ENCODE peak calls at places on chromosomes 1 and 21, in five cellular contexts. A is GM06990; D is kidney epithelial cell; F is heart right ventricle; M is CD4-positive, alpha-beta T cell. L is an unnamed sample.

GRCh38 chr1:205504311-205505075 is at the start of gene CDK18:
- DNase-seq in A (no peak), D (no peak), F (peak; percentile 87), M (peak; percentile 11), L (peak; percentile 41)

GRCh38 chr1:7046314-7046713 is 261.1 kb downstream of the CAMTA1 start:
- DNase-seq in A (no peak), D (peak; percentile 45), F (peak; percentile 29), M (no peak), L (no peak)

GRCh38 chr1:109930252-109930993 is 19.8 kb downstream of the CSF1 start:
- DNase-seq in A (no peak), D (no peak), F (no peak), M (no peak), L (no peak)

GRCh38 chr1:204723131-204723787 is 37.7 kb upstream of the LRRN2 start:
- DNase-seq in A (peak; percentile 30), D (no peak), F (no peak), M (no peak), L (no peak)

GRCh38 chr1:26541816-26542711 is 12.5 kb downstream of the RPS6KA1 start:
- DNase-seq in A (peak; percentile 91), D (no peak), F (peak; percentile 67), M (peak; percentile 66), L (peak; percentile 72)

GRCh38 chr1:36436820-36437219 is 13.4 kb downstream of the OSCP1 start:
- DNase-seq in A (no peak), D (peak; percentile 86), F (no peak), M (no peak), L (no peak)

GRCh38 chr1:44423706-44424546 is 18.9 kb downstream of the RNF220 start:
- DNase-seq in A (no peak), D (peak; percentile 10), F (peak; percentile 27), M (no peak), L (no peak)

GRCh38 chr1:201383647-201384405 is 6.3 kb upstream of the TNNT2 start:
- DNase-seq in A (no peak), D (peak; percentile 91), F (no peak), M (no peak), L (no peak)

GRCh38 chr1:8836228-8836627 is 18.8 kb upstream of the RERE start:
- DNase-seq in A (no peak), D (no peak), F (no peak), M (no peak), L (no peak)

GRCh38 chr1:101137144-101138126 is 99.4 kb upstream of the S1PR1 start:
- DNase-seq in A (no peak), D (peak; percentile 38), F (no peak), M (no peak), L (no peak)

DNA sequence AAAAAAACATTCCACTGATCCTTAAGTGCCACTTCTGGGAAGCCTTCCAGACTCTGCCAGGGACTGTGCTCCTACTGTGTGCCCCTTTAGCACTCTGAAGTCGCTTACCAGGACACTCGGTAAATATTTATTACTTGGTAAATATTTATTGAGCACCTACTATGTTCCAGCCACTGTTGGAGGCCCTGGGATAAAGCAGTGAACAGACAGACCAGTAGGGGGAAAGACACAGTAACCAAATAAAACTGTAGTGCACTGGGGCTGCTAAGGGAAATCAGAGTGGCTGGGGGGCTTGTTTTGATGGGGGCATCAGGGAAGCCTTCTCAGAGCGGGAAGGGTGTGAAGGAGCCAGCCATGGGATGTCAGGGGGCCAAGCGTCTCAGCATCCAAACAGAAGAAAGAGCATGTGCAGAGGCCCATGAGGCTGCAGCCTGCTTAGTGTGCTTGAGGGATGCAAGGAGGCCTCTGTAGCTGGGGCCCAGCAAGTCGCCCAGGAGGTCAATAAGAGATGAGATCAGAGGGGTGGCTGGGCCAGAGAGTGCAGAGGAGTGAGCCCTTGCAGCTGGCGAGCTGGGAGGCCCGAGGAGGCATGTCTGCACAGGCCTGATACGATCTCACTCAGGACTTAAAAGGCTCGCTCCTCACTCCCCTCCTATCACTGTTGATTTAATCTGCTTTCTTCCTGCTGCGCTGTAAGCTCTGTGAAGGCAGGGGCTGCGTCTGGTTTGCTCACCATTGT is 28.6 kb downstream of the KAZN start:
- DNase-seq in A (peak; percentile 30), D (no peak), F (peak; percentile 30), M (no peak), L (no peak)
- TF ChIP-seq CTCF in A (no peak), D (no peak), F (no peak), M (no peak), L (no peak)

DNA sequence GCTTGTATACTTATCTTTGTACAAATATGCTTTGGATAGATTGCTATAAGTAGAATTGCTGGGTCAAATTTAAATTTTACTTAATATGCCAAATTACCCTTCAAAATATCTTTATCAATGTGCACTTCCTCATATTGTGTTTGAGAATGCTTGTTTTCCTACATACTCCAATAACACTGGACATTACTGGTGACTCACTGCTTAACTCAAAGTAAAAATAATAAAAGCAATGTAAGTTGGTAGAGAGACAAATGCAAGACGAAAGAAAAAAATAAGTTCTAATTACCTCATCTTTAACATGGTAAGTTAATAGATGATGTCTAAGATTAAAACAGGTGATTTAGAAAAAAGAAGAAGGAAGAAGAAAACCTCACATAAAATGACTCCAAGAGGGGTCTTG is 7.9 kb upstream of the SH3GLB1 start:
- DNase-seq in A (no peak), D (no peak), F (no peak), M (no peak), L (no peak)
- TF ChIP-seq CTCF in A (no peak), D (no peak), F (no peak), M (no peak), L (no peak)

GRCh38 chr1:18599096-18599495 is 31.6 kb upstream of the PAX7 start:
- DNase-seq in A (no peak), D (no peak), F (no peak), M (no peak), L (no peak)

GRCh38 chr1:18602533-18603211 is 28.0 kb upstream of the PAX7 start:
- DNase-seq in A (no peak), D (no peak), F (no peak), M (no peak), L (no peak)

GRCh38 chr1:18603212-18603852 is 27.3 kb upstream of the PAX7 start:
- DNase-seq in A (no peak), D (no peak), F (no peak), M (no peak), L (no peak)

GRCh38 chr1:18597159-18598042 is 33.2 kb upstream of the PAX7 start:
- DNase-seq in A (peak; percentile 22), D (no peak), F (peak; percentile 55), M (peak; percentile 44), L (peak; percentile 27)

GRCh38 chr1:18599704-18600103 is 30.9 kb upstream of the PAX7 start:
- DNase-seq in A (no peak), D (no peak), F (no peak), M (no peak), L (no peak)
- TF ChIP-seq CTCF in A (no peak), D (no peak), F (no peak), M (no peak), L (no peak)

DNA sequence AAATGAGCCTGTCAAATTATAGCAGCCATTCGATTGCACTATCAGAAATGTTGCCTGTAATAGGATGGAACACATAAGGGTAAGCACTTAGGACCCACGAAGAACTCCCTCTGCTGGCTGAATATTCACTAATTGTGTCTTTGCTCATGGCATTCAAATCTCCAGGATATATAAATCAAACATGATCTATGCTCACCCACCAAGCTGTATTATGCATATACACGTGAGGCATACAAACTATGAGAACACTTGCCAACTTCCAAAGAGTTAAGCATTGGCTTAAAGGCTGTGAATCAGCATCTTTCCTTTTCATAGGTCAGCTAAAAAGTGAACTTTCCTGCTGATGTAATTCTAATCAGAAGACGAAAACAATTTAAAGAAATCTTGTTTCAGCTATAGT is 34.5 kb downstream of the TMPRSS15 start:
- DNase-seq in A (no peak), D (no peak), F (no peak), M (no peak), L (no peak)
- TF ChIP-seq CTCF in A (no peak), D (peak; percentile 43), F (peak; percentile 46), M (no peak), L (no peak)

L was measured in activated B cell treated with CpG ODN at 0.5 μM for 24 hours.